ENCODE peak calls at places on chromosomes 3 and 15, in nine cellular contexts. K is heart right ventricle; E is fibroblast of pulmonary artery; G is Calu3; I is endothelial cell; S is fibroblast of mammary gland; Z is lung; O is coronary artery; P is CD8-positive, alpha-beta T cell. X is an unnamed sample.

GRCh38 chr15:58755956-58756355 is 6.4 kb upstream of the ADAM10 start:
- DNase-seq in K (no peak), E (no peak), G (peak), I (no peak), S (peak), Z (no peak), O (no peak), P (no peak), X (peak)

GRCh38 chr3:18633002-18633401 is 207.9 kb upstream of the SATB1 start:
- DNase-seq in K (no peak), E (no peak), G (no peak), I (no peak), S (no peak), Z (no peak), O (no peak), P (no peak), X (no peak)

GRCh38 chr3:43243590-43244587 is 42.5 kb upstream of the SNRK start:
- DNase-seq in K (no peak), E (peak), G (no peak), I (no peak), S (peak), Z (no peak), O (no peak), P (no peak), X (no peak)

GRCh38 chr3:149541091-149541491 is 66.6 kb downstream of the TM4SF4 start:
- DNase-seq in K (no peak), E (no peak), G (peak), I (no peak), S (no peak), Z (no peak), O (no peak), P (no peak), X (no peak)

GRCh38 chr15:100638177-100638730 is 35.9 kb downstream of the ASB7 start:
- DNase-seq in K (no peak), E (no peak), G (no peak), I (no peak), S (no peak), Z (no peak), O (no peak), P (no peak), X (no peak)

GRCh38 chr3:141728355-141728892 is 9.7 kb upstream of the RNF7 start:
- DNase-seq in K (no peak), E (no peak), G (no peak), I (no peak), S (peak), Z (no peak), O (no peak), P (no peak), X (no peak)

GRCh38 chr3:193732391-193732790 is 139.4 kb downstream of the OPA1 start:
- DNase-seq in K (no peak), E (peak), G (peak), I (no peak), S (peak), Z (no peak), O (no peak), P (no peak), X (peak)

GRCh38 chr3:156675744-156676466 is 1.5 kb downstream of the TIPARP start:
- DNase-seq in K (peak), E (peak), G (peak), I (no peak), S (peak), Z (peak), O (peak), P (peak), X (peak)

GRCh38 chr15:38547255-38547997 is 17.2 kb downstream of the RASGRP1 start:
- DNase-seq in K (no peak), E (peak), G (no peak), I (no peak), S (peak), Z (no peak), O (no peak), P (no peak), X (no peak)

GRCh38 chr15:54131410-54131809 is 153.2 kb downstream of the UNC13C start:
- DNase-seq in K (no peak), E (peak), G (no peak), I (no peak), S (peak), Z (no peak), O (no peak), P (no peak), X (no peak)

GRCh38 chr3:69174871-69175737 is 52.7 kb upstream of the LMOD3 start:
- DNase-seq in K (no peak), E (peak), G (no peak), I (no peak), S (no peak), Z (no peak), O (no peak), P (no peak), X (no peak)

GRCh38 chr3:187368251-187368733 is at the start of gene RTP4:
- DNase-seq in K (no peak), E (peak), G (peak), I (no peak), S (peak), Z (no peak), O (no peak), P (no peak), X (no peak)

GRCh38 chr3:187994221-187995085 is 159.5 kb upstream of the LPP start:
- DNase-seq in K (no peak), E (peak), G (no peak), I (no peak), S (peak), Z (no peak), O (no peak), P (no peak), X (no peak)

GRCh38 chr3:100709840-100710235 is 544 bp downstream of the TFG start:
- DNase-seq in K (peak), E (peak), G (peak), I (peak), S (peak), Z (no peak), O (peak), P (peak), X (peak)

GRCh38 chr3:64111083-64111482 is 87.8 kb upstream of the PSMD6 start:
- DNase-seq in K (no peak), E (no peak), G (no peak), I (no peak), S (no peak), Z (no peak), O (no peak), P (no peak), X (no peak)

GRCh38 chr3:64108784-64109317 is 85.6 kb upstream of the PSMD6 start:
- DNase-seq in K (no peak), E (no peak), G (no peak), I (no peak), S (no peak), Z (no peak), O (no peak), P (no peak), X (no peak)

GRCh38 chr3:64109438-64109837 is 86.1 kb upstream of the PSMD6 start:
- DNase-seq in K (no peak), E (no peak), G (no peak), I (no peak), S (no peak), Z (no peak), O (no peak), P (no peak), X (no peak)

GRCh38 chr3:64114651-64115050 is 91.4 kb upstream of the PSMD6 start:
- DNase-seq in K (no peak), E (no peak), G (no peak), I (no peak), S (no peak), Z (no peak), O (no peak), P (no peak), X (no peak)

GRCh38 chr3:64111872-64112271 is 88.6 kb upstream of the PSMD6 start:
- DNase-seq in K (no peak), E (no peak), G (no peak), I (no peak), S (no peak), Z (no peak), O (no peak), P (no peak), X (no peak)
- TF ChIP-seq CTCF in K (no peak), E (no peak), G (no peak), I (no peak), S (no peak), Z (no peak), O (no peak), P (no peak), X (no peak)

DNA sequence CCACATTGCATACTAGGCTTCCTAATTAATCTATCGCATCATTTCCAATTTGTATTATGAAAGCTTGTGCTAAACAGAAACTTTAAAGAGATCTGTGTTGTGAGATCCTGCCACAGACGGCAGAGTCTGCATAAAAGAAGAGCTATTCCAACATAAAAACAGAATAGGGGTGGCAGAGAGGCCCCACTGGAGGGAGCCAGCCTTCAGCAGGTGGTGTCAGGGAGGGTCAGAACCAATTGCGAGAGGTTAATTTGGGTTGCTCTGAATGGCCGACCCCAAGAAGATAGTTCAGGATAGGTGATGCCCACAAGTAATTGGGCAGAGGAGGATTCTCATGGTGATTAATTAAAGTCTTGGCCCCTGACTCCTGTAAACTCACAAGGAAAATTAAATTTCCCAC is 74.8 kb downstream of the DCLK3 start:
- DNase-seq in K (no peak), E (no peak), G (no peak), I (no peak), S (no peak), Z (no peak), O (no peak), P (no peak), X (no peak)
- TF ChIP-seq CTCF in K (no peak), E (no peak), G (no peak), I (no peak), S (no peak), Z (no peak), O (no peak), P (no peak), X (no peak)

DNA sequence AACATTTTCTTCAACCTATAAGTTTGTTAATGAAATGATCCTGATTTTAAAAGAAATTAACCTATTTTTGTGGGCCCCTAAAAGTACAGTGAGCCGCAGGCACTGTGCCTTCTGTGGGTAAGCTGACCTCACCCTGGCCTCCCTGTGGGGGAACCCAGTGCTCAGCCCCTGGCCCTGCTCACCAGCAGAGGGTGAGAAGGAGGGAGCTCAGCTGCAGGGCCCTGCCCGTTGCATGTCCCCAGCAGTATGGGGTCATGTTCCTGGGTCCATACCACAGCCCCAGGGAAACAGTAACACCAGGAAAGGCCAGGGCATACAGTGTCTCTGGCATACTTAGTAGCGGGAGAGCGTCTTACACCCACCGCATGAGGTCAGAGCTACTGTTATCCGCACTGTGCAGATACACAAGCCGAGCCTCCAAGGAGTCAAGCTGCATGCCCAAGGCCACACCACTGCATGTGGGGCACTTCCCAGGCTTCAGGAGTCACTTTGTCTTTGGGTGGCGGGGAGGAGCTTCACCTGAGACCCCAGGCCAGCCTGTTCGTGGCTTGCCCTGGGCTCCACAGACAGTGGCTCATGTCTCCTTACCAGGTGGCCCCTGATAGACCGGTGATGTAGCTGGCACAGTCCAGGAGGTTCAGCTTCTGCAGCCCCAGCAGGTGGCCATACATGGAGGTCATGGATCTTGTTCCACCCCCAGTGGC is 22.6 kb upstream of the EHD4 start:
- DNase-seq in K (no peak), E (no peak), G (no peak), I (no peak), S (no peak), Z (no peak), O (no peak), P (no peak), X (no peak)
- TF ChIP-seq CTCF in K (no peak), E (no peak), G (no peak), I (no peak), S (no peak), Z (no peak), O (no peak), P (no peak), X (no peak)

GRCh38 chr3:34008836-34009479 is 210.5 kb downstream of the PDCD6IP start:
- DNase-seq in K (no peak), E (no peak), G (no peak), I (no peak), S (no peak), Z (no peak), O (no peak), P (no peak), X (no peak)

GRCh38 chr3:34009480-34009844 is 211.0 kb downstream of the PDCD6IP start:
- DNase-seq in K (no peak), E (peak), G (no peak), I (no peak), S (no peak), Z (no peak), O (no peak), P (no peak), X (no peak)

GRCh38 chr3:34013818-34014576 is 215.6 kb downstream of the PDCD6IP start:
- DNase-seq in K (no peak), E (no peak), G (no peak), I (no peak), S (no peak), Z (no peak), O (no peak), P (no peak), X (no peak)

GRCh38 chr3:34012102-34012461 is 213.7 kb downstream of the PDCD6IP start:
- DNase-seq in K (no peak), E (peak), G (peak), I (no peak), S (peak), Z (no peak), O (no peak), P (no peak), X (peak)

DNA sequence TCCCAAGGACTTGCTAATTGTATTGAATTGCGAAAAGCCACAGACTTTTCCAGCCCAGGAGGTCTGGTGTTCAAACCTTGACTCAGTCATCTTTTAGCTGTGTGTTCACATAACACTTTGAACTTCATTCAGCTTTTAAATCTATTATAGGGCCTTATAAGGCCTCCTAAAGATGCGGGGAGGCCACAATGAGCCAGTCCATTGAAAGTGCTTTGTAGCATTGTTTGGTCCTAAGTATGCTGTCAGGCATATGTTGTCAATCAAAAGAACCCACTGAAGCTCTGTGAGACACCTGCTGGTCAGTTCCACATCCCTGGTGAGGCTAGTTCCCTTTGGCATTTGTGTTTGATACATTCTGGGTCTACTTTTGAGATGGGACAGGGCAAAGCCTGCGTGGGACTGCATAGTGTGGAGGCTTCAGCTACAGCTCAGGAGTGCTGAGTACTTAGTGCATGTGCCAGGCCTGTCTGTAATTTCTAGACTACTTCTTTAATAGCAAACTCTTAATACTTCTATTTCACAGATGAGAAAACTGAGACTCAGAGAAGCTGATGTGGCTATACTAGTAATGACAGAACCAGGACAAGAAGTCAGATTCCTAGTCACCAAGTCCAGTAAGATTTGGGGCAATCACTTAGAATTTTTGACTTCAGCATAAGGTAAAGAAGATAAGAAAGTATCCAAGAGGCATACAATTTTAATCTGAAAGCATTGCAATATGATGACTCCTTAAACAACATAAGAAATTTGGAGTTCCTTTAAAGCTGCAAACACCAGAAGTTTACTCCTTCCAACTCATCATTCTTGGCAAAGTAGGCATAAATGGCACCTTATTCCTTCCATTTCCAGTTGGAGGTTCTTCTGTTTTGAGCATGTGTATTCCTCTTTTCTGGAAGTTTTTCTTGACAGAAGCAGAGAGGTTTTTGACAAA is 213.0 kb downstream of the PDCD6IP start:
- DNase-seq in K (no peak), E (peak), G (no peak), I (peak), S (peak), Z (no peak), O (no peak), P (no peak), X (no peak)
- TF ChIP-seq CTCF in K (no peak), E (peak), G (no peak), I (no peak), S (peak), Z (no peak), O (no peak), P (no peak), X (no peak)

X was measured in PC-9.